ENCODE peak calls at places on chromosomes 1 and 21, in nine cellular contexts. B is heart right ventricle; I is uterus; M is transverse colon; O is brain microvascular endothelial cell; T is upper lobe of right lung; U is aorta; V is OCI-LY7; L is CD8-positive, alpha-beta memory T cell. J is an unnamed sample.

GRCh38 chr1:180643693-180644092 is 11.9 kb downstream of the XPR1 start:
- DNase-seq in B (no peak), I (no peak), M (no peak), O (no peak), T (no peak), U (no peak), V (no peak), L (no peak), J (no peak)

GRCh38 chr21:36888466-36888865 is 78.0 kb downstream of the HLCS start:
- DNase-seq in B (no peak), I (no peak), M (no peak), O (no peak), T (no peak), U (no peak), V (no peak), L (no peak), J (no peak)

GRCh38 chr1:236023926-236024565 is 40.8 kb downstream of the NID1 start:
- DNase-seq in B (no peak), I (peak), M (no peak), O (no peak), T (no peak), U (no peak), V (no peak), L (no peak), J (no peak)

GRCh38 chr1:111862599-111862998 is 106.9 kb downstream of the DDX20 start:
- DNase-seq in B (no peak), I (no peak), M (no peak), O (no peak), T (no peak), U (no peak), V (no peak), L (no peak), J (no peak)

GRCh38 chr1:93995837-93996526 is 86.8 kb upstream of the GCLM start:
- DNase-seq in B (no peak), I (no peak), M (no peak), O (no peak), T (no peak), U (no peak), V (no peak), L (no peak), J (no peak)

GRCh38 chr1:181061891-181062777 is 26.4 kb upstream of the IER5 start:
- DNase-seq in B (peak), I (no peak), M (peak), O (no peak), T (peak), U (peak), V (peak), L (no peak), J (no peak)

GRCh38 chr1:203161175-203161574 is 14.5 kb downstream of the MYBPH start:
- DNase-seq in B (no peak), I (no peak), M (no peak), O (no peak), T (no peak), U (no peak), V (no peak), L (no peak), J (no peak)

GRCh38 chr1:114032271-114033218 is 53.3 kb downstream of the OLFML3 start:
- DNase-seq in B (no peak), I (peak), M (no peak), O (peak), T (no peak), U (no peak), V (no peak), L (no peak), J (peak)

GRCh38 chr1:167532375-167532774 is 14.0 kb upstream of the CD247 start:
- DNase-seq in B (no peak), I (no peak), M (no peak), O (no peak), T (no peak), U (no peak), V (no peak), L (no peak), J (no peak)

DNA sequence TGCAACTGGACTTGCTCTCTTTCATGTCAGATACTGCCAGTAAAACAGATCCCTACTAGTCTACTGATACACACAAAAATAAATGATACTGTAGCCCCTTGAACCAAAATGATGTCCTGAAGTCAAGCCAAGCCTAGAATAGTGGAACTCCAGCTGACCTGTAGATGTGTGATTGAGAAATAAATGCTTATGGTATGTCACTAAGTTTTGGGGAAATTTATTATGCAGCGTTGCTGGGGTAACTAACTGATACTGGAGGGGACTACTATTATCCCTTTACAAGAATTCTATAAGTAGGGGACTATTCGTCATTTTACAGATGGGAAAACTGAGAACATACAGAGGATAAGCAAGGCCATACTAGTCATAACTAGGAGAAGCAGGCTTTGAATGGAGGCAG is 55.6 kb downstream of the RPL5 start:
- DNase-seq in B (no peak), I (no peak), M (no peak), O (no peak), T (no peak), U (no peak), V (no peak), L (no peak), J (no peak)
- H3K27ac ChIP-seq in B (no peak), I (no peak), M (no peak), O (no peak), T (no peak), U (no peak), V (no peak), L (no peak), J (no peak)

GRCh38 chr1:149916927-149917310 is 725 bp downstream of the SV2A start:
- DNase-seq in B (no peak), I (no peak), M (no peak), O (no peak), T (no peak), U (no peak), V (no peak), L (no peak), J (no peak)
- H3K27ac ChIP-seq in B (no peak), I (peak), M (no peak), O (no peak), T (no peak), U (no peak), V (no peak), L (no peak), J (no peak)

DNA sequence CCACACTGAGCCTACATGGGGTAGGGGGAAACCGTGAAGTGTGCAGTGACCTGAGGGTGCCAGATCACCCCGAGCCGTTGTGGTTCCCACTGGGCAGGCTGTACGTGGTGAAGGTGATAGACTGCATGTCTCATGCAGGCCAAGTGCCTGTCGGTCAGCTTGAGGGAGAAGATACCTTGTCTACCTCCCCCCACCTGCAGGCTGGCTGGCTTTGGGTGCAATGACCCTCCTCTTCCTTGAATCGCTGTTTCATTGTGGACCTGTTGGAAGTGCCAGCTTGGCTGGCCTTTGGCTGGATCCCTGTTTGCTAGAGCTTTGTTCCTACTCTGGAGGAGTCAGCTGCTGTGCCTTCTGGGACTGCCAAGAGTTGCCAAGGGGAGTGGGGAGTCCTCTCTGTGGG is 92.5 kb downstream of the GALNT2 start:
- DNase-seq in B (no peak), I (peak), M (no peak), O (no peak), T (no peak), U (no peak), V (no peak), L (no peak), J (no peak)
- H3K27ac ChIP-seq in B (no peak), I (no peak), M (no peak), O (no peak), T (no peak), U (no peak), V (no peak), L (no peak), J (no peak)

DNA sequence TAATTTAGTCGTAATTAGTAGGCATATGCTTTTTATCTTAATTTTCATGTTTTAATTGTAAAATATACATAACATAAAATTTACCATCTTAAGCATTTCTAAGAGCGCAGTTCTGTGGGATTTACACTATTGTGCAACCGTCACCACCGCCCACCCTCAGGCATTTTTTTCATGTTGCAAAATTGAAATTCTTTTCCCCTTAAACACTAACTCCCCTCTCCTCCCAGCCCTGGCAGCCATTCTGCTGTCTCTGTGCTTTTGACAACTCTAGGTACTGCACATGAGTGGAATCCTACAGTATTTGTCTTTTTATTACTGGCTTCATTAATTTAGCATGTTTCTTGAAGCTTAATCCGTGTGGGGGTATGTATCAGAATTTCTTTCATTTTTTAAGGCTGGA is 7.8 kb downstream of the PIK3CD start:
- DNase-seq in B (no peak), I (peak), M (no peak), O (peak), T (no peak), U (no peak), V (no peak), L (no peak), J (peak)
- H3K27ac ChIP-seq in B (no peak), I (no peak), M (no peak), O (no peak), T (no peak), U (no peak), V (no peak), L (no peak), J (peak)

GRCh38 chr1:35298464-35298863 is 30.0 kb downstream of the ZMYM4 start:
- DNase-seq in B (no peak), I (peak), M (no peak), O (peak), T (no peak), U (no peak), V (peak), L (no peak), J (peak)
- H3K27ac ChIP-seq in B (no peak), I (no peak), M (no peak), O (no peak), T (no peak), U (no peak), V (no peak), L (no peak), J (peak)

GRCh38 chr1:241846862-241847539 is 1.0 kb upstream of the EXO1 start:
- DNase-seq in B (no peak), I (no peak), M (no peak), O (no peak), T (no peak), U (no peak), V (no peak), L (no peak), J (no peak)
- H3K27ac ChIP-seq in B (no peak), I (peak), M (peak), O (peak), T (peak), U (no peak), V (peak), L (peak), J (no peak)

J was measured in RWPE1.